ENCODE peak calls at places on chromosomes 2 and 18, in four cellular contexts. C is aorta, N is HepG2, P is IMR-90. M is an unnamed sample.
A peak's percentile ranks its signal among the peaks of the same experiment; 100 is the strongest.

GRCh38 chr2:16729335-16729734 is 63.7 kb upstream of the CYRIA start:
- DNase-seq in C (no peak), N (no peak), P (no peak), M (no peak)

GRCh38 chr18:37272841-37273240 is 292.8 kb downstream of the CELF4 start:
- DNase-seq in C (no peak), N (no peak), P (no peak), M (no peak)

GRCh38 chr18:35032113-35032512 is 9.1 kb upstream of the MAPRE2 start:
- DNase-seq in C (no peak), N (no peak), P (no peak), M (no peak)

GRCh38 chr2:41782306-41783158 is 265.3 kb upstream of the PKDCC start:
- DNase-seq in C (no peak), N (peak; percentile 41), P (peak; percentile 30), M (no peak)

GRCh38 chr2:20507166-20507692 is 60.4 kb downstream of the RHOB start:
- DNase-seq in C (no peak), N (no peak), P (peak; percentile 37), M (no peak)

GRCh38 chr2:187994464-187995331 is 297.0 kb upstream of the GULP1 start:
- DNase-seq in C (no peak), N (no peak), P (peak; percentile 36), M (peak; percentile 16)

GRCh38 chr18:63186520-63186919 is 133.0 kb downstream of the BCL2 start:
- DNase-seq in C (no peak), N (no peak), P (peak; percentile 3), M (no peak)

GRCh38 chr2:234571620-234572407 is 74.9 kb upstream of the ARL4C start:
- DNase-seq in C (no peak), N (no peak), P (peak; percentile 45), M (no peak)

GRCh38 chr2:188235364-188235763 is 56.3 kb upstream of the GULP1 start:
- DNase-seq in C (no peak), N (no peak), P (no peak), M (no peak)

GRCh38 chr2:197360744-197361156 is 50.2 kb upstream of the ANKRD44 start:
- DNase-seq in C (no peak), N (no peak), P (peak; percentile 87), M (no peak)

GRCh38 chr2:74532222-74532621 is 2.5 kb downstream of the HTRA2 start:
- DNase-seq in C (no peak), N (peak; percentile 68), P (peak; percentile 66), M (no peak)

GRCh38 chr18:27609221-27609620 is 424.1 kb upstream of the CHST9 start:
- DNase-seq in C (no peak), N (no peak), P (no peak), M (no peak)

GRCh38 chr2:222859786-222860726 is 780 bp upstream of the ACSL3 start:
- DNase-seq in C (no peak), N (peak; percentile 72), P (peak; percentile 64), M (peak; percentile 69)

GRCh38 chr2:179235463-179236108 is 29.0 kb downstream of the SESTD1 start:
- DNase-seq in C (no peak), N (peak; percentile 44), P (peak; percentile 40), M (no peak)

GRCh38 chr18:62490967-62491366 is 31.9 kb upstream of the ZCCHC2 start:
- DNase-seq in C (no peak), N (no peak), P (no peak), M (no peak)

GRCh38 chr2:190627881-190628412 is 20.9 kb upstream of the NAB1 start:
- DNase-seq in C (peak; percentile 83), N (no peak), P (no peak), M (peak; percentile 57)

GRCh38 chr2:119242276-119243119 is 18.9 kb downstream of the STEAP3 start:
- DNase-seq in C (no peak), N (no peak), P (no peak), M (no peak)

GRCh38 chr18:46939337-46939963 is 22.0 kb downstream of the KATNAL2 start:
- DNase-seq in C (no peak), N (peak; percentile 15), P (peak; percentile 66), M (no peak)

GRCh38 chr2:163453920-163454319 is 281.9 kb downstream of the FIGN start:
- DNase-seq in C (no peak), N (no peak), P (no peak), M (no peak)

GRCh38 chr2:142052220-142052863 is 78.5 kb downstream of the LRP1B start:
- DNase-seq in C (no peak), N (no peak), P (no peak), M (no peak)

GRCh38 chr2:168392031-168392430 is 64.0 kb upstream of the CERS6 start:
- DNase-seq in C (no peak), N (no peak), P (no peak), M (no peak)

GRCh38 chr2:224925822-224926124 is 116.5 kb downstream of the DOCK10 start:
- DNase-seq in C (no peak), N (no peak), P (peak; percentile 63), M (no peak)

GRCh38 chr2:197946562-197946961 is 142.2 kb downstream of the PLCL1 start:
- DNase-seq in C (no peak), N (no peak), P (no peak), M (no peak)

GRCh38 chr2:185188656-185189055 is 549.9 kb upstream of the FSIP2 start:
- DNase-seq in C (no peak), N (no peak), P (no peak), M (no peak)

GRCh38 chr2:132438650-132439030 is 22.0 kb downstream of the GPR39 start:
- DNase-seq in C (no peak), N (no peak), P (peak; percentile 97), M (no peak)

GRCh38 chr2:197498937-197499593 is 575 bp downstream of the HSPD1 start:
- DNase-seq in C (peak; percentile 86), N (peak; percentile 57), P (peak; percentile 42), M (peak; percentile 81)

GRCh38 chr2:168874368-168875005 is 15.7 kb downstream of the SPC25 start:
- DNase-seq in C (no peak), N (no peak), P (no peak), M (no peak)

GRCh38 chr2:58186501-58186900 is 54.6 kb downstream of the FANCL start:
- DNase-seq in C (no peak), N (no peak), P (no peak), M (no peak)

GRCh38 chr2:235330775-235331438 is 162.9 kb upstream of the AGAP1 start:
- DNase-seq in C (no peak), N (no peak), P (peak; percentile 94), M (no peak)

GRCh38 chr2:2939078-2939795 is 438.4 kb downstream of the EIPR1 start:
- DNase-seq in C (no peak), N (no peak), P (no peak), M (no peak)
- H3K9me3 ChIP-seq in C (no peaks in the 10 kb centered on the region), N (no peaks in the 10 kb centered on the region), P (peaks cover 49% of the 10 kb centered on the region), M (no peaks in the 10 kb centered on the region)

DNA sequence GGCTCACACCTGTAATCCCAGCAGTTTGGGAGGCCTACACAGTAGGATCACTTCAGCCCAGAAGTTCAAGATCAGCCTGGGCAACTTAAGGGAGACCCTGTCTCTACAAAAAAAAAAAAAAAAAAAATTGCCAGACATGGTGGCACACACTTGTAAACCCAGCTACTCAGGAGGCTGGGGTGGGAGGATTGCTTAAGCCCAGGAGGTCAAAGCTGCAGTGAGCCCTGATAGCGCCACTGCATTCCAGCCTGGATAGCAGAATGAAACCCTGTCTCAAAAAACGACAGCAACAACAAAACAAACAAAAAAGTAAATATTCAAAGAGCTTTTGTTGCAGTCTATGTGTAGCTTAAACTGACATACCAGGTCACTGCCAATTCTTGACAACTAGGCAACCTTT is 63.1 kb upstream of the TANK start:
- DNase-seq in C (no peak), N (no peak), P (no peak), M (no peak)
- H3K27ac ChIP-seq in C (no peak overlapping the region), N (no peak overlapping the region), P (no peak overlapping the region), M (no peak overlapping the region)

GRCh38 chr2:28958689-28959088 is 22.4 kb upstream of the TOGARAM2 start:
- DNase-seq in C (no peak), N (peak; percentile 70), P (peak; percentile 74), M (peak; percentile 85)

GRCh38 chr2:28956415-28956826 is 24.7 kb upstream of the TOGARAM2 start:
- DNase-seq in C (no peak), N (peak; percentile 62), P (no peak), M (peak; percentile 60)

GRCh38 chr2:28955492-28955891 is 25.6 kb upstream of the TOGARAM2 start:
- DNase-seq in C (no peak), N (no peak), P (no peak), M (no peak)

GRCh38 chr2:28960401-28960800 is 20.7 kb upstream of the TOGARAM2 start:
- DNase-seq in C (no peak), N (no peak), P (no peak), M (no peak)

DNA sequence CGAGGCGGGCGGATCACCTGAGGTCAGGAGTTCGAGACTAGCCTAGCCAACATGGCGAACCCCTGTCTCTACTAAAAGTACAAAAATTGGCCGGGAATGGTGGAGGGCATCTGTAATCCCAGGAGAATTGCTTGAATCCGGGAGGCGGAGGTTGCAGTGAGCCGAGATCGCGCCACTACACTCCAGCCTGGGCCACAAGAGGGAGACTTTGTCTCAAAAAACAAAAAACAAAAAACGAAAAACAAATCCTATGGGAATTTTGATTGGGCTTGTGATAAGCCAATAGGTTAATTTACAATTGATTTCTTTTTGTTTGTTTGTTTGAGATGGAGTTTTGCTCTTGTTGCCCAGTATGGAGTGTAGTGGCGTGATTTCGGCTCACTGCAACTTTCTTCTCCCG is 24.2 kb upstream of the TOGARAM2 start:
- DNase-seq in C (no peak), N (no peak), P (no peak), M (no peak)
- H3K4me3 ChIP-seq in C (no peak overlapping the region), N (peak overlapping the region; percentile 27), P (no peak overlapping the region), M (no peak overlapping the region)

GRCh38 chr2:3972377-3972776 is 269.0 kb downstream of the DCDC2C start:
- DNase-seq in C (no peak), N (no peak), P (no peak), M (no peak)

GRCh38 chr2:3974765-3975164 is 271.4 kb downstream of the DCDC2C start:
- DNase-seq in C (no peak), N (no peak), P (no peak), M (no peak)

GRCh38 chr2:3968736-3969135 is 265.4 kb downstream of the DCDC2C start:
- DNase-seq in C (no peak), N (no peak), P (no peak), M (no peak)

GRCh38 chr2:3971313-3972192 is 268.2 kb downstream of the DCDC2C start:
- DNase-seq in C (no peak), N (no peak), P (no peak), M (no peak)

DNA sequence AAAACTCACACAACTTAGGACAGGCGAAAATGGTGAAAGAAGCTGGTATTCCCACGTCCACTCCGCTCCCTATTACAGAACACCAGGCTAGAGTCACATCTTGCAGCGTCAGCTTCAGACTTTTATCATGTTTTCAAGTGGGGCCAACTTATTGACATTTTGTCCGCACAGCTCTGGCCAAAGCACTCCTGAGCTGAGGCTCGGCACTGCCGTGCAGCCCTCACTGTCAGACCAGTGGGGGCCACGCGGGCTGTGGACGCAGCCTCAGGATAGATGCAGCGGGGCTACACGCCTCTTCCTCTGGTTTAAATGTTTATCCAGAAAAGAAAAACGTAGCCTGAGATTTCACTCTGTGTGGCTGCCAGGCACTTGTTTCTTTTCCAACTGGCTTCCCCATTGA is 267.4 kb downstream of the DCDC2C start:
- DNase-seq in C (no peak), N (no peak), P (no peak), M (no peak)
- H3K9me3 ChIP-seq in C (no peaks in the 10 kb centered on the region), N (peaks cover 5% of the 10 kb centered on the region), P (peaks cover 51% of the 10 kb centered on the region), M (no peaks in the 10 kb centered on the region)